ENCODE peak calls at places on chromosomes 16 and 17, in six cellular contexts. T is psoas muscle; L is body of pancreas; O is right cardiac atrium; S is iPS DF 6.9; R is CD8-positive, alpha-beta T cell. K is an unnamed sample.

GRCh38 chr16:3609895-3610697 is 1.3 kb downstream of the SLX4 start:
- DNase-seq in T (no peak), L (no peak), O (no peak), S (no peak), R (no peak), K (no peak)

GRCh38 chr16:4257646-4258556 is 14.9 kb downstream of the TFAP4 start:
- DNase-seq in T (no peak), L (no peak), O (peak; percentile 87), S (no peak), R (no peak), K (no peak)

GRCh38 chr17:36728030-36728991 is 126.9 kb downstream of the MRM1 start:
- DNase-seq in T (no peak), L (no peak), O (no peak), S (no peak), R (no peak), K (no peak)

GRCh38 chr17:59840908-59841666 is 51.7 kb downstream of the TUBD1 start:
- DNase-seq in T (no peak), L (peak; percentile 38), O (no peak), S (no peak), R (no peak), K (no peak)

GRCh38 chr16:2429771-2430663 is 770 bp downstream of the CCNF start:
- DNase-seq in T (peak; percentile 60), L (no peak), O (no peak), S (no peak), R (no peak), K (peak; percentile 44)

GRCh38 chr16:57152096-57153093 is 33.4 kb downstream of the PSME3IP1 start:
- DNase-seq in T (no peak), L (no peak), O (no peak), S (no peak), R (no peak), K (peak; percentile 39)

GRCh38 chr16:11914759-11915643 is 755 bp downstream of the GSPT1 start:
- DNase-seq in T (peak; percentile 78), L (peak; percentile 49), O (peak; percentile 83), S (no peak), R (peak; percentile 36), K (peak; percentile 62)

GRCh38 chr17:44901323-44901965 is 2.2 kb upstream of the EFTUD2 start:
- DNase-seq in T (no peak), L (no peak), O (no peak), S (no peak), R (no peak), K (no peak)

GRCh38 chr16:86874141-86874540 is 295.8 kb downstream of the FOXL1 start:
- DNase-seq in T (no peak), L (no peak), O (no peak), S (no peak), R (no peak), K (no peak)

GRCh38 chr17:68320311-68320865 is 29.1 kb downstream of the ARSG start:
- DNase-seq in T (no peak), L (no peak), O (no peak), S (no peak), R (no peak), K (no peak)

GRCh38 chr17:77325826-77326581 is 185.2 kb downstream of the SEC14L1 start:
- DNase-seq in T (no peak), L (no peak), O (no peak), S (no peak), R (no peak), K (no peak)

GRCh38 chr17:78258323-78259229 is 27.1 kb downstream of the TMEM235 start:
- DNase-seq in T (peak; percentile 83), L (no peak), O (peak; percentile 87), S (no peak), R (peak; percentile 81), K (no peak)

GRCh38 chr17:6453279-6454024 is 9.2 kb downstream of the PIMREG start:
- DNase-seq in T (no peak), L (no peak), O (no peak), S (no peak), R (no peak), K (no peak)

GRCh38 chr17:17700251-17700969 is 19.2 kb downstream of the RAI1 start:
- DNase-seq in T (no peak), L (peak; percentile 35), O (peak; percentile 74), S (no peak), R (no peak), K (no peak)

GRCh38 chr16:46715769-46716305 is 26.4 kb downstream of the ORC6 start:
- DNase-seq in T (peak; percentile 62), L (no peak), O (peak; percentile 83), S (no peak), R (no peak), K (no peak)

GRCh38 chr16:68223072-68223471 is 12.9 kb downstream of the ESRP2 start:
- DNase-seq in T (no peak), L (no peak), O (no peak), S (no peak), R (no peak), K (no peak)

GRCh38 chr17:48179071-48179945 is 71.7 kb downstream of the SNX11 start:
- DNase-seq in T (no peak), L (no peak), O (no peak), S (no peak), R (no peak), K (no peak)

GRCh38 chr17:38741853-38742421 is 6.2 kb downstream of the PCGF2 start:
- DNase-seq in T (peak; percentile 62), L (peak; percentile 95), O (peak; percentile 65), S (no peak), R (no peak), K (no peak)

GRCh38 chr16:12158428-12158827 is 181.9 kb downstream of the SNX29 start:
- DNase-seq in T (no peak), L (no peak), O (no peak), S (no peak), R (no peak), K (no peak)

GRCh38 chr17:63171428-63172205 is 205.6 kb downstream of the TANC2 start:
- DNase-seq in T (no peak), L (no peak), O (no peak), S (no peak), R (no peak), K (no peak)

GRCh38 chr17:59505610-59506276 is 59.7 kb upstream of the DHX40 start:
- DNase-seq in T (no peak), L (no peak), O (no peak), S (no peak), R (no peak), K (no peak)

GRCh38 chr17:12040478-12040877 is 19.8 kb downstream of the MAP2K4 start:
- DNase-seq in T (no peak), L (no peak), O (no peak), S (no peak), R (no peak), K (no peak)

GRCh38 chr17:7191571-7192270 is 12.6 kb upstream of the ASGR1 start:
- DNase-seq in T (no peak), L (peak; percentile 47), O (peak; percentile 75), S (no peak), R (peak; percentile 39), K (peak; percentile 45)

GRCh38 chr17:45870342-45870974 is 23.9 kb upstream of the MAPT start:
- DNase-seq in T (no peak), L (no peak), O (no peak), S (no peak), R (no peak), K (no peak)

GRCh38 chr16:66717112-66717675 is 20.7 kb upstream of the CMTM4 start:
- DNase-seq in T (peak; percentile 57), L (no peak), O (peak; percentile 65), S (no peak), R (no peak), K (no peak)

GRCh38 chr17:82076018-82076784 is 10.6 kb upstream of the DUS1L start:
- DNase-seq in T (peak; percentile 24), L (no peak), O (peak; percentile 25), S (no peak), R (peak; percentile 17), K (no peak)
- H3K27ac ChIP-seq in T (no peak overlapping the region), L (no peak overlapping the region), O (no peak overlapping the region), S (no peak overlapping the region), R (no peak overlapping the region), K (no peak overlapping the region)

GRCh38 chr17:66468241-66469087 is 166.1 kb downstream of the PRKCA start:
- DNase-seq in T (no peak), L (no peak), O (no peak), S (no peak), R (no peak), K (no peak)

GRCh38 chr17:66466421-66466820 is 164.0 kb downstream of the PRKCA start:
- DNase-seq in T (no peak), L (no peak), O (no peak), S (no peak), R (no peak), K (no peak)

GRCh38 chr17:66466933-66467367 is 164.5 kb downstream of the PRKCA start:
- DNase-seq in T (no peak), L (no peak), O (no peak), S (no peak), R (no peak), K (no peak)

GRCh38 chr17:66469088-66469442 is 166.7 kb downstream of the PRKCA start:
- DNase-seq in T (no peak), L (no peak), O (no peak), S (no peak), R (no peak), K (no peak)

DNA sequence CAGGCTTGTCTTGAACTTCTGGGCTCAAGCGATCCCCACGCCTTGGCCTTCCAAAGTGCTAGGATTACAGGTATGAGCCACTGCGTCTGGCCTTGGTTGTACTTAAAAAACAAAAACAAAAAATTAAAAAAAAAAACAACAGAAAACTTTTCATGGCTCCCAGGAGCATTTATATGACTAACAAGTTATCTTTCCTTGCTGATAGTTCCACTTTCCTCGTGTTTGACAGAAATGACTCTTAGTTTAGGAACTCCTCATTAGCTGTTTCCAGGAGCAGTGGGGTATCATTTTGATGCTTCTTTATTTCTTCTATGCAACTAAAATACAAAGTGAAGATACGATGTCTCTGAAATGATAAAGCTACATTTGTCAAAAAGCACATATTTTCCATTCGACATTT is 165.4 kb downstream of the PRKCA start:
- DNase-seq in T (no peak), L (no peak), O (no peak), S (no peak), R (no peak), K (no peak)
- H3K27ac ChIP-seq in T (no peak overlapping the region), L (no peak overlapping the region), O (no peak overlapping the region), S (no peak overlapping the region), R (no peak overlapping the region), K (no peak overlapping the region)

DNA sequence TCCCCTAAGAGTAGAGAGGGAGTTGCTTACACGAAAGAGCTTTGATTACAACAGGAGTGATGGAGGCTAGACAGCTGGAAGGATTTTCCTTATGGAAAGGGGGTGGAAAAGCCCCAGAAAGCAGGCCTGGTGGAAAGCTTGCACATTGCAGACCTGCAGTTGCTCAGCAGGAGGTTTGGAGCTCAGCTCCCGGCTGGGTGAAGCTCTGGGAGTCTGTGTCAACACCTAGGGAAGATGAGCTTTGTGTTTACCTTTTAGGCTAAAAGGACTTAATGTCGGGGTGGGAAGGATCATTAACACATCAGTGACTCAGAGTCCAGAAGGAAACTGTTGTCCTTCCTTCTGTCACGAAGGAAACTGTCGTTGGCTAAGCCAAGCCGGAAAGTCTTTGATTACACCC is 48.1 kb downstream of the RAP1GAP2 start:
- DNase-seq in T (no peak), L (no peak), O (no peak), S (no peak), R (no peak), K (no peak)
- H3K27ac ChIP-seq in T (no peak overlapping the region), L (no peak overlapping the region), O (no peak overlapping the region), S (no peak overlapping the region), R (no peak overlapping the region), K (no peak overlapping the region)

DNA sequence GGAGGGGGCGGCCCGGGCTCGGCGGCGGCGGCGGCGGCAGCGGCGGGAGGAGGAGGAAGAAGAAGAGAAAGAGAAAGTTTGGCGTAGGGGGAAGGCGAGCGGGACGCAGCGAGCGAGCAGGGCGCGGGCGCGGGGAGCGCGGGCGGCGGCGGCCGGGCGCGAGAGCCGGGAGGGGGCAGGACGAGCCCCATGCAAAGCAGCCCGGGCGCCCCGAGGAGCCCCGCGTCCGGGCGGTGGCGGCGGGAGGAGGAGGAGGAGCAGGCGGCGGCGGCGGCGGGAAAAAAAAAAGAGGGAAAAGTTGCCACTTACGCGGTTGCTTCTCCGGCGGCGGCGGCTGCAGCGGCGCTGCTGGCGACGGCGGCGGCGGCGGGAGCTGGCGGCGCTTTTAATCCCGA is 10.3 kb upstream of the ZFHX3 start:
- DNase-seq in T (peak; percentile 79), L (peak; percentile 66), O (peak; percentile 85), S (no peak), R (no peak), K (no peak)
- H3K27ac ChIP-seq in T (peak overlapping the region; percentile 98), L (peak overlapping the region; percentile 94), O (peak overlapping the region; percentile 100), S (no peak overlapping the region), R (no peak overlapping the region), K (peak overlapping the region; percentile 73)

K was measured in caudate nucleus.